ENCODE peak calls at places on chromosomes 13 and 19, in six cellular contexts. One of them, this sample, is unnamed. For H3K4me1, the result is how much of the 10 kb centered on the place peaks cover.

GRCh38 chr19:47315125-47315821 is 5.6 kb downstream of the C5AR1 start:
- DNase-seq in fibroblast of lung: peak
- DNase-seq in upper lobe of left lung: no peak
- DNase-seq in heart right ventricle: no peak
- DNase-seq in aorta: peak
- DNase-seq in CD8-positive, alpha-beta T cell: no peak
- DNase-seq in this sample: peak

GRCh38 chr19:8487137-8487851 is 15.1 kb downstream of the PRAM1 start:
- DNase-seq in fibroblast of lung: no peak
- DNase-seq in upper lobe of left lung: no peak
- DNase-seq in heart right ventricle: no peak
- DNase-seq in aorta: peak
- DNase-seq in CD8-positive, alpha-beta T cell: peak
- DNase-seq in this sample: no peak

GRCh38 chr13:49208619-49209018 is 11.5 kb upstream of the MLNR start:
- DNase-seq in fibroblast of lung: no peak
- DNase-seq in upper lobe of left lung: no peak
- DNase-seq in heart right ventricle: no peak
- DNase-seq in aorta: no peak
- DNase-seq in CD8-positive, alpha-beta T cell: no peak
- DNase-seq in this sample: no peak

GRCh38 chr13:110726726-110727125 is 13.2 kb downstream of the ING1 start:
- DNase-seq in fibroblast of lung: no peak
- DNase-seq in upper lobe of left lung: no peak
- DNase-seq in heart right ventricle: no peak
- DNase-seq in aorta: no peak
- DNase-seq in CD8-positive, alpha-beta T cell: peak
- DNase-seq in this sample: no peak

GRCh38 chr19:51573331-51573730 is 2.2 kb downstream of the ZNF175 start:
- DNase-seq in fibroblast of lung: peak
- DNase-seq in upper lobe of left lung: no peak
- DNase-seq in heart right ventricle: no peak
- DNase-seq in aorta: no peak
- DNase-seq in CD8-positive, alpha-beta T cell: no peak
- DNase-seq in this sample: no peak

GRCh38 chr19:40366697-40367561 is 18.4 kb downstream of the PLD3 start:
- DNase-seq in fibroblast of lung: peak
- DNase-seq in upper lobe of left lung: no peak
- DNase-seq in heart right ventricle: no peak
- DNase-seq in aorta: no peak
- DNase-seq in CD8-positive, alpha-beta T cell: no peak
- DNase-seq in this sample: no peak

GRCh38 chr19:44855606-44856005 is 9.5 kb downstream of the NECTIN2 start:
- DNase-seq in fibroblast of lung: no peak
- DNase-seq in upper lobe of left lung: no peak
- DNase-seq in heart right ventricle: no peak
- DNase-seq in aorta: no peak
- DNase-seq in CD8-positive, alpha-beta T cell: no peak
- DNase-seq in this sample: no peak

GRCh38 chr13:77040076-77040475 is 13.1 kb upstream of the FBXL3 start:
- DNase-seq in fibroblast of lung: no peak
- DNase-seq in upper lobe of left lung: no peak
- DNase-seq in heart right ventricle: no peak
- DNase-seq in aorta: no peak
- DNase-seq in CD8-positive, alpha-beta T cell: no peak
- DNase-seq in this sample: no peak

GRCh38 chr13:33799950-33800592 is 17.9 kb upstream of the RFC3 start:
- DNase-seq in fibroblast of lung: peak
- DNase-seq in upper lobe of left lung: no peak
- DNase-seq in heart right ventricle: no peak
- DNase-seq in aorta: no peak
- DNase-seq in CD8-positive, alpha-beta T cell: no peak
- DNase-seq in this sample: no peak

GRCh38 chr19:46384396-46384795 is 29.0 kb downstream of the CCDC8 start:
- DNase-seq in fibroblast of lung: no peak
- DNase-seq in upper lobe of left lung: no peak
- DNase-seq in heart right ventricle: peak
- DNase-seq in aorta: no peak
- DNase-seq in CD8-positive, alpha-beta T cell: no peak
- DNase-seq in this sample: peak

GRCh38 chr19:21638776-21639175 is 128.6 kb downstream of the ZNF100 start:
- DNase-seq in fibroblast of lung: no peak
- DNase-seq in upper lobe of left lung: no peak
- DNase-seq in heart right ventricle: no peak
- DNase-seq in aorta: no peak
- DNase-seq in CD8-positive, alpha-beta T cell: no peak
- DNase-seq in this sample: no peak

GRCh38 chr13:46721054-46721453 is 75.9 kb downstream of the ESD start:
- DNase-seq in fibroblast of lung: peak
- DNase-seq in upper lobe of left lung: no peak
- DNase-seq in heart right ventricle: no peak
- DNase-seq in aorta: peak
- DNase-seq in CD8-positive, alpha-beta T cell: peak
- DNase-seq in this sample: peak

GRCh38 chr13:78030351-78030750 is 111.7 kb upstream of the EDNRB start:
- DNase-seq in fibroblast of lung: no peak
- DNase-seq in upper lobe of left lung: no peak
- DNase-seq in heart right ventricle: no peak
- DNase-seq in aorta: no peak
- DNase-seq in CD8-positive, alpha-beta T cell: no peak
- DNase-seq in this sample: no peak

GRCh38 chr13:87999791-88000190 is 328.6 kb downstream of the SLITRK5 start:
- DNase-seq in fibroblast of lung: no peak
- DNase-seq in upper lobe of left lung: no peak
- DNase-seq in heart right ventricle: no peak
- DNase-seq in aorta: no peak
- DNase-seq in CD8-positive, alpha-beta T cell: no peak
- DNase-seq in this sample: no peak

GRCh38 chr13:106527806-106528205 is 7.7 kb downstream of the EFNB2 start:
- DNase-seq in fibroblast of lung: no peak
- DNase-seq in upper lobe of left lung: no peak
- DNase-seq in heart right ventricle: no peak
- DNase-seq in aorta: no peak
- DNase-seq in CD8-positive, alpha-beta T cell: no peak
- DNase-seq in this sample: no peak

GRCh38 chr13:48403151-48403631 is 9.7 kb downstream of the LPAR6 start:
- DNase-seq in fibroblast of lung: no peak
- DNase-seq in upper lobe of left lung: no peak
- DNase-seq in heart right ventricle: no peak
- DNase-seq in aorta: no peak
- DNase-seq in CD8-positive, alpha-beta T cell: no peak
- DNase-seq in this sample: no peak

GRCh38 chr13:91714726-91715334 is 316.4 kb downstream of the GPC5 start:
- DNase-seq in fibroblast of lung: no peak
- DNase-seq in upper lobe of left lung: no peak
- DNase-seq in heart right ventricle: no peak
- DNase-seq in aorta: no peak
- DNase-seq in CD8-positive, alpha-beta T cell: no peak
- DNase-seq in this sample: no peak

GRCh38 chr13:112804374-112804773 is 114.5 kb downstream of the ATP11A start:
- DNase-seq in fibroblast of lung: no peak
- DNase-seq in upper lobe of left lung: no peak
- DNase-seq in heart right ventricle: no peak
- DNase-seq in aorta: no peak
- DNase-seq in CD8-positive, alpha-beta T cell: no peak
- DNase-seq in this sample: no peak

GRCh38 chr19:811007-811434 is 10.7 kb downstream of the PLPPR3 start:
- DNase-seq in fibroblast of lung: no peak
- DNase-seq in upper lobe of left lung: peak
- DNase-seq in heart right ventricle: no peak
- DNase-seq in aorta: no peak
- DNase-seq in CD8-positive, alpha-beta T cell: no peak
- DNase-seq in this sample: no peak

GRCh38 chr13:75889427-75889826 is 253.3 kb downstream of the LMO7 start:
- DNase-seq in fibroblast of lung: no peak
- DNase-seq in upper lobe of left lung: no peak
- DNase-seq in heart right ventricle: no peak
- DNase-seq in aorta: no peak
- DNase-seq in CD8-positive, alpha-beta T cell: no peak
- DNase-seq in this sample: no peak

GRCh38 chr13:92843549-92843948 is 383.1 kb upstream of the GPC6 start:
- DNase-seq in fibroblast of lung: peak
- DNase-seq in upper lobe of left lung: no peak
- DNase-seq in heart right ventricle: no peak
- DNase-seq in aorta: no peak
- DNase-seq in CD8-positive, alpha-beta T cell: no peak
- DNase-seq in this sample: no peak

GRCh38 chr13:101626925-101627555 is 174.6 kb downstream of the ITGBL1 start:
- DNase-seq in fibroblast of lung: no peak
- DNase-seq in upper lobe of left lung: no peak
- DNase-seq in heart right ventricle: no peak
- DNase-seq in aorta: no peak
- DNase-seq in CD8-positive, alpha-beta T cell: no peak
- DNase-seq in this sample: no peak

GRCh38 chr13:85166891-85167290 is 632.3 kb downstream of the SLITRK6 start:
- DNase-seq in fibroblast of lung: no peak
- DNase-seq in upper lobe of left lung: no peak
- DNase-seq in heart right ventricle: no peak
- DNase-seq in aorta: no peak
- DNase-seq in CD8-positive, alpha-beta T cell: no peak
- DNase-seq in this sample: no peak

GRCh38 chr19:48274173-48274572 is 4.3 kb downstream of the ZNF114 start:
- DNase-seq in fibroblast of lung: peak
- DNase-seq in upper lobe of left lung: no peak
- DNase-seq in heart right ventricle: no peak
- DNase-seq in aorta: no peak
- DNase-seq in CD8-positive, alpha-beta T cell: no peak
- DNase-seq in this sample: no peak

GRCh38 chr19:55526216-55527196 is 10.4 kb downstream of the SBK2 start:
- DNase-seq in fibroblast of lung: peak
- DNase-seq in upper lobe of left lung: peak
- DNase-seq in heart right ventricle: peak
- DNase-seq in aorta: peak
- DNase-seq in CD8-positive, alpha-beta T cell: no peak
- DNase-seq in this sample: peak

GRCh38 chr19:1213391-1214286 is 8.1 kb downstream of the STK11 start:
- DNase-seq in fibroblast of lung: peak
- DNase-seq in upper lobe of left lung: peak
- DNase-seq in heart right ventricle: peak
- DNase-seq in aorta: peak
- DNase-seq in CD8-positive, alpha-beta T cell: no peak
- DNase-seq in this sample: no peak

GRCh38 chr19:48480151-48480475 is 10.9 kb downstream of the CYTH2 start:
- DNase-seq in fibroblast of lung: no peak
- DNase-seq in upper lobe of left lung: peak
- DNase-seq in heart right ventricle: peak
- DNase-seq in aorta: peak
- DNase-seq in CD8-positive, alpha-beta T cell: peak
- DNase-seq in this sample: no peak

GRCh38 chr13:62643007-62643483 is 1227.4 kb upstream of the PCDH20 start:
- DNase-seq in fibroblast of lung: peak
- DNase-seq in upper lobe of left lung: no peak
- DNase-seq in heart right ventricle: no peak
- DNase-seq in aorta: no peak
- DNase-seq in CD8-positive, alpha-beta T cell: no peak
- DNase-seq in this sample: no peak

GRCh38 chr19:33064778-33065550 is at the start of gene RHPN2:
- DNase-seq in fibroblast of lung: peak
- DNase-seq in upper lobe of left lung: peak
- DNase-seq in heart right ventricle: peak
- DNase-seq in aorta: peak
- DNase-seq in CD8-positive, alpha-beta T cell: peak
- DNase-seq in this sample: peak

GRCh38 chr19:49097453-49098288 is 12.4 kb downstream of the SNRNP70 start:
- DNase-seq in fibroblast of lung: peak
- DNase-seq in upper lobe of left lung: no peak
- DNase-seq in heart right ventricle: peak
- DNase-seq in aorta: peak
- DNase-seq in CD8-positive, alpha-beta T cell: peak
- DNase-seq in this sample: peak

GRCh38 chr13:59345316-59345715 is 818.4 kb downstream of the DIAPH3 start:
- DNase-seq in fibroblast of lung: peak
- DNase-seq in upper lobe of left lung: no peak
- DNase-seq in heart right ventricle: peak
- DNase-seq in aorta: no peak
- DNase-seq in CD8-positive, alpha-beta T cell: no peak
- DNase-seq in this sample: no peak
- H3K4me1 ChIP-seq in fibroblast of lung: under half
- H3K4me1 ChIP-seq in upper lobe of left lung: under half
- H3K4me1 ChIP-seq in heart right ventricle: under half
- H3K4me1 ChIP-seq in aorta: under half
- H3K4me1 ChIP-seq in CD8-positive, alpha-beta T cell: under half
- H3K4me1 ChIP-seq in this sample: under half

DNA sequence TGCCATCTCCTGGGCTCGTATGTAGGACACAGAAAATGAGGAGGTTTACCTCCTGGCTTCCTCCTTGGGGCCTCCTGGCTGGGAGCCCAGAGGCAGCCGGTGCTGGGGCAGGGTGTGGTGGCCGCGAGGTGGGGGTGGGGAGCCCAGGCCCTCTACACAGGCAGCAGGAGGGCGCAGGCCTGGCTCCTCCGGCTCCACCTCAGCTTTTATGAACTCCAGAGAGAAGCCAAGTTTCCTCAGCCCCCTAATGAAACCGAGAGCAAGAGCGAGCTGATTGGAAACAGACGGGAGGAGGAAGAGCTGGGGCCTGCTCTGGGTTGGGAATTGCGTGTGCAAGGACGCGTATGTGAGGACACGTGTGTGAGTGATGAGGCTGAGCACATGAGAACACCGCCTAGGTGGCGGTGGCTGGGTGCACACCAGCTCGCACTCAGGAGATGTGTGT is 23.1 kb downstream of the LYL1 start:
- DNase-seq in fibroblast of lung: peak
- DNase-seq in upper lobe of left lung: no peak
- DNase-seq in heart right ventricle: peak
- DNase-seq in aorta: no peak
- DNase-seq in CD8-positive, alpha-beta T cell: no peak
- DNase-seq in this sample: no peak
- H3K4me1 ChIP-seq in fibroblast of lung: under half
- H3K4me1 ChIP-seq in upper lobe of left lung: under half
- H3K4me1 ChIP-seq in heart right ventricle: under half
- H3K4me1 ChIP-seq in aorta: under half
- H3K4me1 ChIP-seq in CD8-positive, alpha-beta T cell: under half
- H3K4me1 ChIP-seq in this sample: under half

DNA sequence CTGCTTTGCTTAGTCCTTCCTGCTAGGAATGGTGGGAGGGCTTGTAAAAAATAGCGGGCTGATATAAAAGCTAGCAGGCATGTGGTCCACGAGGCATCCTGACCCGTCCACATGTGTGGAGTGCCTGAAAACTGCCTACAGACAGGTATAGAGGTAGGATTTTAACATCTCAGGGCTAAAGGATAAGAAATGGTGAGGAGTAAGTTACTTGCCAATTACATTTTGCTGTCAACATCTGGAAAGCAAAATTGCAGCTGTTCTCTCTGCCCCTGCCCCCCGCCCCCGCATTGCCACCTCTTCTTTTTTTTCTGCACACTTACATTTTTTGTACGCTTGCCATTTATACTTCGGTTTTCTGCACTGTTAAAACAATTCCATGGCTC is 21.0 kb downstream of the NFIX start:
- DNase-seq in fibroblast of lung: no peak
- DNase-seq in upper lobe of left lung: no peak
- DNase-seq in heart right ventricle: no peak
- DNase-seq in aorta: no peak
- DNase-seq in CD8-positive, alpha-beta T cell: no peak
- DNase-seq in this sample: no peak
- H3K4me1 ChIP-seq in fibroblast of lung: under half
- H3K4me1 ChIP-seq in upper lobe of left lung: half or more
- H3K4me1 ChIP-seq in heart right ventricle: half or more
- H3K4me1 ChIP-seq in aorta: under half
- H3K4me1 ChIP-seq in CD8-positive, alpha-beta T cell: under half
- H3K4me1 ChIP-seq in this sample: under half

GRCh38 chr13:97250560-97250959 is 28.4 kb downstream of the MBNL2 start:
- DNase-seq in fibroblast of lung: no peak
- DNase-seq in upper lobe of left lung: no peak
- DNase-seq in heart right ventricle: no peak
- DNase-seq in aorta: no peak
- DNase-seq in CD8-positive, alpha-beta T cell: no peak
- DNase-seq in this sample: no peak
- H3K4me1 ChIP-seq in fibroblast of lung: under half
- H3K4me1 ChIP-seq in upper lobe of left lung: half or more
- H3K4me1 ChIP-seq in heart right ventricle: under half
- H3K4me1 ChIP-seq in aorta: under half
- H3K4me1 ChIP-seq in CD8-positive, alpha-beta T cell: under half
- H3K4me1 ChIP-seq in this sample: under half